ENCODE peak calls at places on chromosomes 2 and 18, in seven cellular contexts. B is fibroblast of lung; A is CD8-positive, alpha-beta memory T cell; J is A549; E is CD4-positive, CD25-positive, alpha-beta regulatory T cell; X is astrocyte of the spinal cord; N is dorsolateral prefrontal cortex. I is an unnamed sample.

GRCh38 chr18:78826631-78827030 is 153.0 kb upstream of the SALL3 start:
- DNase-seq in B (no peak), A (no peak), J (no peak), E (no peak), X (no peak), N (no peak), I (no peak)

GRCh38 chr2:64359176-64359891 is 94.6 kb upstream of the LGALSL start:
- DNase-seq in B (peak), A (no peak), J (no peak), E (no peak), X (peak), N (no peak), I (no peak)

GRCh38 chr2:28523873-28524272 is 28.0 kb downstream of the PLB1 start:
- DNase-seq in B (no peak), A (no peak), J (no peak), E (no peak), X (no peak), N (no peak), I (no peak)

GRCh38 chr2:205563646-205564045 is 118.7 kb upstream of the NRP2 start:
- DNase-seq in B (no peak), A (no peak), J (peak), E (peak), X (no peak), N (no peak), I (peak)

GRCh38 chr2:175399326-175399725 is 217.8 kb upstream of the ATP5MC3 start:
- DNase-seq in B (no peak), A (no peak), J (no peak), E (no peak), X (no peak), N (no peak), I (no peak)

GRCh38 chr2:177894546-177894945 is 178.0 kb downstream of the PDE11A start:
- DNase-seq in B (peak), A (no peak), J (no peak), E (no peak), X (no peak), N (no peak), I (no peak)

GRCh38 chr2:79882548-79882947 is 369.7 kb downstream of the CTNNA2 start:
- DNase-seq in B (no peak), A (no peak), J (no peak), E (no peak), X (no peak), N (no peak), I (no peak)

GRCh38 chr2:74991977-74992376 is 33.5 kb downstream of the POLE4 start:
- DNase-seq in B (peak), A (no peak), J (no peak), E (no peak), X (peak), N (no peak), I (no peak)

GRCh38 chr2:201118957-201119848 is 3.2 kb downstream of the CFLAR start:
- DNase-seq in B (peak), A (peak), J (no peak), E (peak), X (peak), N (no peak), I (no peak)

GRCh38 chr2:38907743-38908562 is 18.3 kb downstream of the ARHGEF33 start:
- DNase-seq in B (no peak), A (no peak), J (no peak), E (peak), X (no peak), N (no peak), I (no peak)

GRCh38 chr2:197261808-197262226 is 48.8 kb downstream of the ANKRD44 start:
- DNase-seq in B (peak), A (no peak), J (no peak), E (peak), X (peak), N (no peak), I (no peak)

GRCh38 chr18:67710639-67711038 is 194.1 kb upstream of the DSEL start:
- DNase-seq in B (no peak), A (no peak), J (no peak), E (no peak), X (no peak), N (no peak), I (no peak)

GRCh38 chr2:145652992-145653545 is 1133.2 kb upstream of the ZEB2 start:
- DNase-seq in B (peak), A (no peak), J (no peak), E (no peak), X (peak), N (no peak), I (no peak)

GRCh38 chr2:143261986-143262784 is 133.0 kb downstream of the ARHGAP15 start:
- DNase-seq in B (peak), A (peak), J (no peak), E (peak), X (no peak), N (no peak), I (peak)

GRCh38 chr2:37167636-37168182 is 10.9 kb upstream of the EIF2AK2 start:
- DNase-seq in B (peak), A (no peak), J (peak), E (no peak), X (no peak), N (no peak), I (no peak)

GRCh38 chr2:21489050-21489449 is 365.3 kb downstream of the TDRD15 start:
- DNase-seq in B (no peak), A (no peak), J (no peak), E (no peak), X (no peak), N (no peak), I (peak)

GRCh38 chr2:37080674-37081073 is 3.5 kb downstream of the HEATR5B start:
- DNase-seq in B (no peak), A (peak), J (no peak), E (no peak), X (no peak), N (no peak), I (no peak)

GRCh38 chr2:97740590-97741182 is 27.3 kb downstream of the ZAP70 start:
- DNase-seq in B (no peak), A (peak), J (peak), E (peak), X (no peak), N (no peak), I (no peak)

GRCh38 chr2:59584958-59585357 is 968.5 kb downstream of the BCL11A start:
- DNase-seq in B (no peak), A (no peak), J (no peak), E (no peak), X (no peak), N (no peak), I (peak)

GRCh38 chr2:34069604-34070003 is 470.5 kb upstream of the FAM98A start:
- DNase-seq in B (no peak), A (no peak), J (no peak), E (no peak), X (no peak), N (no peak), I (no peak)

GRCh38 chr2:70070557-70071268 is 16.6 kb upstream of the PCBP1 start:
- DNase-seq in B (peak), A (peak), J (peak), E (peak), X (peak), N (peak), I (peak)

GRCh38 chr2:216635701-216636541 is 2.7 kb downstream of the IGFBP2 start:
- DNase-seq in B (peak), A (no peak), J (no peak), E (no peak), X (no peak), N (no peak), I (no peak)
- H3K4me3 ChIP-seq in B (no peak), A (no peak), J (no peak), E (no peak), X (peak), N (peak), I (no peak)

DNA sequence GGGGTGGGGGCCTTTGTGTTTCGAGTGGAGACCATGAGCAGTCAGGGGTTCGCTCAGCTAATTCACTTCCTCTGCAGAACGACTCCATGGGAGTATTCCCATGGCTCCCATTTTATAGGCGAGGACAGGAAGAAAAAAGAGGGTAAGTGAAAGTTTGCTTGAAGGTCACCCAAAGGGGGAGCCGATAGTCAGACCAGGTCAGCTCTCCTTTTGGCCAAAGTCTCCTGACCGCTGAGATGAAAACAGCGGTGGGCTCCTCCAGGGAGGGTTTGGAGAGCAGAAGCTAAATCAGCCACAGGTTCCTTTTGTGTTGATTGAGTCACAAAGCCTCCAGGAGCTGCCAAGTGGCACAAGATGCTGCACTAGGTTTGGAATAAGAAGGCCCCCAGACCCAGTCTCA is 34.1 kb upstream of the CTAGE1 start:
- DNase-seq in B (no peak), A (no peak), J (no peak), E (no peak), X (no peak), N (no peak), I (no peak)
- H3K4me3 ChIP-seq in B (no peak), A (no peak), J (no peak), E (no peak), X (no peak), N (no peak), I (no peak)

GRCh38 chr2:10120938-10121574 is 1.5 kb upstream of the RRM2 start:
- DNase-seq in B (peak), A (no peak), J (no peak), E (peak), X (peak), N (no peak), I (no peak)

GRCh38 chr2:10125842-10126596 is 3.5 kb downstream of the RRM2 start:
- DNase-seq in B (no peak), A (no peak), J (no peak), E (no peak), X (no peak), N (no peak), I (no peak)

GRCh38 chr2:10124538-10125045 is 2.1 kb downstream of the RRM2 start:
- DNase-seq in B (peak), A (peak), J (no peak), E (peak), X (peak), N (peak), I (peak)

GRCh38 chr2:10122500-10123280 is at the start of gene RRM2:
- DNase-seq in B (peak), A (peak), J (peak), E (peak), X (peak), N (peak), I (peak)

DNA sequence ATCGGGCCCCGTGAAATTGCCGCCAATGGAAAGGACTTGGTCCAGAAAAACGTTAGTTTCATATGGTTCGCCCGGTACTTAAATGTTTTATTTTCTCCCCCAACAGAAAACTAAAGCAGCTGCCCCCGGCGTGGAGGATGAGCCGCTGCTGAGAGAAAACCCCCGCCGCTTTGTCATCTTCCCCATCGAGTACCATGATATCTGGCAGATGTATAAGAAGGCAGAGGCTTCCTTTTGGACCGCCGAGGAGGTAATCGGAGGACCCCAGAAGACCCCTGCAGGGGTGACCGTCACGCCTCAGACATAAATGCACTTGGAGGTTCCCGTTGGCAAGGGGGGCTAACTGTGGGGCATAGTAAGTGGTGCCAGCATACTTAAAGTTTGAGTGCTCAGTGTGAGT is 742 bp downstream of the RRM2 start:
- DNase-seq in B (no peak), A (no peak), J (no peak), E (no peak), X (no peak), N (no peak), I (no peak)
- H3K4me3 ChIP-seq in B (peak), A (peak), J (peak), E (peak), X (peak), N (peak), I (peak)

GRCh38 chr2:163370169-163370886 is 365.5 kb downstream of the FIGN start:
- DNase-seq in B (peak), A (no peak), J (no peak), E (no peak), X (no peak), N (no peak), I (no peak)
- H3K4me3 ChIP-seq in B (no peak), A (no peak), J (no peak), E (no peak), X (no peak), N (no peak), I (no peak)

GRCh38 chr2:189350515-189351209 is 90.6 kb upstream of the WDR75 start:
- DNase-seq in B (peak), A (no peak), J (no peak), E (no peak), X (peak), N (no peak), I (no peak)

GRCh38 chr2:189344036-189344435 is 97.2 kb upstream of the WDR75 start:
- DNase-seq in B (no peak), A (no peak), J (no peak), E (no peak), X (no peak), N (no peak), I (no peak)

GRCh38 chr2:189348369-189348768 is 92.9 kb upstream of the WDR75 start:
- DNase-seq in B (no peak), A (no peak), J (no peak), E (no peak), X (no peak), N (no peak), I (no peak)

GRCh38 chr2:189347540-189347939 is 93.7 kb upstream of the WDR75 start:
- DNase-seq in B (peak), A (peak), J (peak), E (peak), X (peak), N (no peak), I (peak)
- H3K4me3 ChIP-seq in B (no peak), A (no peak), J (no peak), E (no peak), X (no peak), N (no peak), I (no peak)

DNA sequence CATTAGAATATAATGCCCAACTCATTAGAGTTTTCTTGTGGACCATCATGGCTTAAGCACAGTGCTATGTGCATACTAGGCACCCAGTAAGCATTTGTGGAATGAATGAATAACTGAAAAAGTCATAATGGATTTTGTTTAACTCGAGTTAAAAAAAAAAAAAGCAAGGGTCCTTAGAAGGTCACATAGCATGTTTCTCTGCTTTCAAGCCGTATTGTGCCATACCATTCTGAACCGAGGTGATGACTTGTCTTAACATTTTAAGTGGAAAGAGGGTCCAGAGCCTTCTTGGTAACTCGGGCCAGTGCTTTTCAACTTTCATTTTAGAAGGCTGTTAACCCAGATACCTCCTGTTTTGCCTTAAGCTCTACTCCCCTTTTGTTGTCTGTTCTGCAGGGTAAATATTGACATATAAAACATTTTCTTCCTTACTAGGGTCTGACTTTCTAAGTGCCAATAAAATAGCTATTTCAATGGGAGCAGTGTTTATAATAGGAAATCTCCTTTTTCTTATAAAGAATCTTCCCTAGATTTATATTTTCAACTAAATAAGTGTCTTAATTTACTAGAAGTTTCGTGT is 787 bp upstream of the ADGRF3 start:
- DNase-seq in B (peak), A (no peak), J (no peak), E (peak), X (no peak), N (no peak), I (no peak)
- H3K4me3 ChIP-seq in B (peak), A (peak), J (peak), E (peak), X (peak), N (peak), I (peak)

DNA sequence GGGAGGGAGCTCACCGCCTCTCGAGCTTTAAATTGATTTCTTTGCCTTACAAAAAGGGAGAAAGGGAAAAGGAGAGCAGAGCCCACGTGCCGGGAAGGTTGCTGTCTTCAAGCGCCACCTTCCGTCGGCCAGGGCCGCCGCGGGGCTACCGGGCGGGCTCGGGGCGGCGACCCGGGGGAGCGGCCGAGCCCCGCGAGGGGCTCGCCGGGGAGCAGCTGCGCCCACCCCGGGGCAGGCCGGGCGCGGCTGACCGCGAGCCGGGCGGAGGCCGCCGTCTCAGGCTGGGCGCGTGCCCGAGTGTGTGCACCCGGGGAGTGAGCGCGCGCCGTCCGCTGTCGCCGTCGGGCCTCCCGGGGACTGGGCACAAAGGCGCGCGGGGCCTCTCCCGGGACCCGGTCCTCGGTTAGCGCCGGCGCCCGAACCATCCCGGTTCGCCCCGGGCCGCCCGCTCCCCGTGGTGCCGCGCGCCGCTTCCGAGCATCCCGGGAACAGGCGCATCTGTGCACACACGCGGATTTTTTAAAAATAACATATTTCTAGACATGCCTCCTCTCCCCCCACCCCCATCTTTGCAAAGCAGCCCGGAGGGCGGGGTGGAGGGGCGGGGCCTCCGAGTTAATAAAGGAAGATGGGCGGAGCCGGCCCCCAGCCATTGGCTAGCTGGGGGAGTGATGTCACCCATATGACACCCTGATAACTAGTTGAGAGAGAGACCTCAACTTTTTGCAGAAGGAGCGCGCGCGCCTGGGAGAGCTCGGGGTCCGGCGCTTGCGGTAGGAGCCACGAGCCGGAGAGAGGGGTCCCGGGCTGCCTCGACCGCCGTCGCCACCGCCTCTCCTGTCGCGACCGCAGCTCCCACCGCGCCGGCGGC is at the start of gene SOX11:
- DNase-seq in B (peak), A (no peak), J (no peak), E (peak), X (peak), N (no peak), I (no peak)
- H3K4me3 ChIP-seq in B (peak), A (no peak), J (no peak), E (no peak), X (peak), N (peak), I (no peak)

DNA sequence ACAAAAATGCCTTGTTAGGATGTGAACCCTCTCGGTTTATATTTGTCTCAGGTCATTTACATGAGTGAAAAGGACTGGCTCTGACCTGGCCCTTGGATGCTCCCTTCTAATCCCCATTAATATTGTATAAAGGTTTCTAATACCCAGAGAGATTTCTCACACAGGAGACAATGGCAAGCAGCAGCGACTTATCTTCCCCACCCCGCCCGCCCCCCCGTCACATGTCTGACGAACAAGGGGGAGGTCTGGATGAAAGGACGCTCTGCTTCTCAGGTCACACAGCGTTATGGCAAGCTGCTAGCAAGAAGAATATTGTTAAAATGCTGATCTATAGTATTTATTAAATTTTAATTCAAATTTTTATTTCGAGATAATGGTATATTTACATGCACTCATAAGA is 30.4 kb upstream of the E2F6 start:
- DNase-seq in B (no peak), A (no peak), J (no peak), E (no peak), X (no peak), N (no peak), I (no peak)
- H3K4me3 ChIP-seq in B (no peak), A (no peak), J (no peak), E (no peak), X (no peak), N (peak), I (no peak)

DNA sequence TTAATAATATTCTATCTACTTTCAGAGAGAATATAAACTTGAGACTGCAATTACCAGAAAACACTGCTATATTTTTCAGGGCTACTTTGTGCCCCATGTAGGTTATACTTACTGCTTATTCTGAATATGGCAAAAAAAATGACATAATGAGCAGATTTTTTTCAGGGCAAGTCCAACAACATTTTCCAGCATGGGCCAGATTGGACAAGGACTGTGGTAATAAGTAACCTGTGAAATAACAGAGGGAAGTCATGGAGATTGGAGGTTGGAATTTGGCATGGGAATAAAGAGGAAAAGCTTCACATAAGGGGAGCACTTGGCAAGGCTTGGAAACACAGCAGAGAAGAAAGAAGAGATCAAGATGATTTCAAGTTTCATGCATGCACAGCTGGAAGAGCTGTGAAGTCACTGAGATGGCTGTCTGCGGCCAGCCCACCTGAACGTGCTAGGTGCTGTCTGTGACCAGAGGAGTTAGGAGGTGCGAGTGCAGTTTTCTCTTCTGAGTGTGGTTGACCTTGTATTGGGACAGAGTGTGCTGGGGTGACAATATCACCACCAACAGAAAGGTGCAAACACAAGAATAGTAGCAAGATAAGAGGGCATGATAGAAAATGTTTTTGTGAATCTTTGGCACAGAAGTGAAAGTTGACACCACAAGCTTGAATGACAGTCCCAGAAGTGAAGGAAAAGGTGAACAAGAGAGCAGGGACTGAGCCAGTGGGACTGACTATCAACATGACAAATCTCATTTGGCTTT is 71.1 kb upstream of the DSC1 start:
- DNase-seq in B (no peak), A (no peak), J (no peak), E (no peak), X (no peak), N (no peak), I (no peak)
- H3K4me3 ChIP-seq in B (no peak), A (no peak), J (no peak), E (no peak), X (no peak), N (no peak), I (no peak)